ENCODE peak calls at places on chromosomes 3 and 15, in seven cellular contexts. B is posterior cingulate gyrus, K is NCI-H774, P is neural crest cell, J is astrocyte of the cerebellum, S is germinal center, U is HCEC 1CT. A is an unnamed sample.

GRCh38 chr3:132343018-132343612 is 25.9 kb downstream of the ACP3 start:
- DNase-seq in J (peak; percentile 51), B (no peak), P (peak; percentile 36), K (peak; percentile 28), U (peak; percentile 62), S (peak; percentile 31), A (peak; percentile 80)

GRCh38 chr15:70034141-70034540 is 63.6 kb downstream of the TLE3 start:
- DNase-seq in U (no peak), S (no peak), J (no peak), K (no peak), P (no peak), B (no peak), A (no peak)

GRCh38 chr15:78140296-78140695 is 8.9 kb upstream of the IDH3A start:
- DNase-seq in P (no peak), B (no peak), K (no peak), J (no peak), S (no peak), U (no peak), A (no peak)

GRCh38 chr3:43497905-43498365 is 123.9 kb downstream of the ANO10 start:
- DNase-seq in S (no peak), P (no peak), J (no peak), B (no peak), U (peak; percentile 69), K (no peak), A (no peak)

GRCh38 chr3:106745344-106746168 is 631.7 kb upstream of the CCDC54 start:
- DNase-seq in K (no peak), P (no peak), B (no peak), S (no peak), J (peak; percentile 23), U (no peak), A (no peak)

GRCh38 chr3:53775834-53776251 is 70.4 kb downstream of the CHDH start:
- DNase-seq in P (no peak), U (no peak), S (no peak), K (no peak), J (no peak), B (no peak), A (no peak)

GRCh38 chr3:179961081-179962078 is 75.4 kb downstream of the PEX5L start:
- DNase-seq in P (no peak), K (peak; percentile 34), J (no peak), S (no peak), B (no peak), U (no peak), A (no peak)

GRCh38 chr3:32434206-32434605 is 42.6 kb downstream of the CMTM7 start:
- DNase-seq in K (no peak), S (no peak), P (no peak), U (no peak), B (no peak), J (no peak), A (no peak)

GRCh38 chr3:30538787-30539186 is 67.6 kb upstream of the TGFBR2 start:
- DNase-seq in U (peak; percentile 92), B (no peak), K (no peak), S (no peak), J (peak; percentile 64), P (no peak), A (no peak)

GRCh38 chr3:121844892-121845291 is 9.9 kb downstream of the EAF2 start:
- DNase-seq in K (no peak), U (no peak), J (no peak), S (no peak), B (no peak), P (no peak), A (no peak)

GRCh38 chr3:4042869-4043268 is 243.6 kb downstream of the LRRN1 start:
- DNase-seq in U (no peak), B (no peak), P (no peak), J (no peak), K (no peak), S (no peak), A (no peak)

GRCh38 chr3:169260296-169260695 is 403.2 kb downstream of the MECOM start:
- DNase-seq in S (no peak), U (no peak), B (no peak), K (no peak), J (peak; percentile 49), P (no peak), A (no peak)

GRCh38 chr15:54884312-54884711 is 312.4 kb downstream of the RSL24D1 start:
- DNase-seq in U (no peak), J (no peak), S (no peak), B (no peak), K (no peak), P (no peak), A (peak; percentile 0)

GRCh38 chr15:69480932-69481331 is 28.3 kb downstream of the RPLP1 start:
- DNase-seq in J (no peak), K (no peak), B (no peak), U (no peak), P (no peak), S (no peak), A (no peak)

GRCh38 chr3:191362036-191362435 is 31.7 kb upstream of the UTS2B start:
- DNase-seq in K (no peak), S (no peak), J (no peak), P (no peak), U (no peak), B (no peak), A (no peak)

GRCh38 chr3:12372762-12373280 is 84.0 kb downstream of the PPARG start:
- DNase-seq in J (no peak), B (no peak), S (no peak), K (no peak), P (no peak), U (no peak), A (no peak)

GRCh38 chr15:75923756-75924155 is 20.1 kb downstream of the FBXO22 start:
- DNase-seq in S (no peak), U (no peak), J (no peak), B (no peak), P (no peak), K (no peak), A (no peak)

GRCh38 chr3:2686816-2687502 is 423.2 kb downstream of the IL5RA start:
- DNase-seq in K (no peak), P (no peak), S (no peak), J (no peak), B (no peak), U (no peak), A (no peak)

GRCh38 chr3:177781686-177782161 is 584.4 kb upstream of the TBL1XR1 start:
- DNase-seq in U (peak; percentile 62), J (no peak), P (peak; percentile 1), K (no peak), S (no peak), B (no peak), A (no peak)

GRCh38 chr3:128551464-128551863 is 58.5 kb upstream of the GATA2 start:
- DNase-seq in K (no peak), B (no peak), U (no peak), S (no peak), P (no peak), J (no peak), A (no peak)

GRCh38 chr3:57803647-57804081 is 47.6 kb downstream of the SLMAP start:
- DNase-seq in K (no peak), P (no peak), J (peak; percentile 86), B (no peak), S (no peak), U (peak; percentile 94), A (no peak)

GRCh38 chr3:112550859-112551258 is 10.9 kb downstream of the ATG3 start:
- DNase-seq in K (no peak), S (no peak), P (no peak), J (no peak), B (no peak), U (no peak), A (no peak)

GRCh38 chr3:45659661-45660566 is 29.3 kb upstream of the SACM1L start:
- DNase-seq in U (peak; percentile 83), K (no peak), J (no peak), B (peak; percentile 61), S (peak; percentile 56), P (peak; percentile 73), A (peak; percentile 55)

GRCh38 chr3:100245146-100245545 is 15.6 kb upstream of the TBC1D23 start:
- DNase-seq in B (no peak), K (no peak), J (no peak), P (no peak), U (no peak), S (no peak), A (no peak)

GRCh38 chr3:116815831-116816588 is 106.4 kb downstream of the TUSC7 start:
- DNase-seq in P (no peak), B (no peak), J (peak; percentile 5), S (no peak), U (no peak), K (no peak), A (no peak)